ENCODE peak calls at places on chromosome 18, in eight cellular contexts. A is MM.1S; Q is PC-3; X is cardiac muscle cell; G is lower lobe of right lung; L is fibroblast of lung; N is CD8-positive, alpha-beta T cell; F is IMR-90. Z is an unnamed sample.
A peak's percentile ranks its signal among the peaks of the same experiment; 100 is the strongest.

GRCh38 chr18:56124186-56124585 is 514.2 kb downstream of the TXNL1 start:
- DNase-seq in A (no peak), G (no peak), Q (peak; percentile 69), L (peak; percentile 96), X (peak; percentile 23), N (no peak), F (peak; percentile 90), Z (no peak)

GRCh38 chr18:21191596-21192307 is 50.3 kb upstream of the GREB1L start:
- DNase-seq in G (peak; percentile 61), A (no peak), X (peak; percentile 74), F (peak; percentile 55), N (no peak), Q (peak; percentile 65), L (peak; percentile 46), Z (peak; percentile 59)

GRCh38 chr18:31607384-31607783 is 15.7 kb downstream of the TTR start:
- DNase-seq in X (no peak), A (no peak), L (no peak), N (no peak), G (no peak), F (no peak), Q (no peak), Z (no peak)

GRCh38 chr18:39825485-39825884 is 2129.5 kb upstream of the PIK3C3 start:
- DNase-seq in N (no peak), Q (no peak), L (no peak), G (no peak), F (no peak), X (no peak), A (no peak), Z (no peak)

GRCh38 chr18:8942021-8942908 is 160.2 kb upstream of the NDUFV2 start:
- DNase-seq in G (no peak), N (no peak), A (no peak), Q (no peak), X (peak; percentile 17), L (peak; percentile 41), F (no peak), Z (no peak)

GRCh38 chr18:39314595-39314994 is 1749.0 kb upstream of the CELF4 start:
- DNase-seq in L (no peak), X (no peak), Q (no peak), G (no peak), N (no peak), F (no peak), A (no peak), Z (no peak)

GRCh38 chr18:62329676-62330454 is 4.8 kb downstream of the TNFRSF11A start:
- DNase-seq in A (peak; percentile 79), Q (peak; percentile 95), L (peak; percentile 83), X (peak; percentile 63), F (peak; percentile 83), G (no peak), N (no peak), Z (no peak)

GRCh38 chr18:30889582-30890301 is 152.8 kb downstream of the DSC3 start:
- DNase-seq in A (peak; percentile 38), G (no peak), X (peak; percentile 10), L (peak; percentile 23), N (no peak), F (no peak), Q (peak; percentile 60), Z (no peak)

GRCh38 chr18:78949216-78949615 is 30.4 kb upstream of the SALL3 start:
- DNase-seq in G (no peak), A (no peak), L (no peak), Q (no peak), F (no peak), N (no peak), X (no peak), Z (no peak)

GRCh38 chr18:26685438-26686173 is 137.3 kb upstream of the KCTD1 start:
- DNase-seq in A (no peak), F (no peak), Q (no peak), G (no peak), L (no peak), X (no peak), N (no peak), Z (no peak)

GRCh38 chr18:14781671-14782070 is 33.7 kb downstream of the ANKRD30B start:
- DNase-seq in Q (no peak), F (no peak), A (no peak), L (no peak), G (no peak), X (no peak), N (no peak), Z (no peak)

GRCh38 chr18:36650906-36651305 is 177.9 kb downstream of the TPGS2 start:
- DNase-seq in G (no peak), L (no peak), N (no peak), Q (no peak), A (no peak), X (no peak), F (no peak), Z (no peak)

GRCh38 chr18:40159141-40160017 is 1795.7 kb upstream of the PIK3C3 start:
- DNase-seq in F (peak; percentile 40), L (peak; percentile 33), N (no peak), X (peak; percentile 68), A (peak; percentile 51), Q (peak; percentile 41), G (no peak), Z (no peak)

GRCh38 chr18:9333441-9334350 is 877 bp upstream of the TWSG1 start:
- DNase-seq in G (peak; percentile 46), A (no peak), L (no peak), F (no peak), X (no peak), N (peak; percentile 58), Q (no peak), Z (no peak)

GRCh38 chr18:31486165-31486564 is 11.8 kb upstream of the DSG2 start:
- DNase-seq in L (peak; percentile 64), N (no peak), G (no peak), A (no peak), Q (no peak), X (peak; percentile 47), F (no peak), Z (no peak)

GRCh38 chr18:29123706-29124530 is 947.0 kb upstream of the CDH2 start:
- DNase-seq in F (no peak), G (no peak), X (peak; percentile 23), A (peak; percentile 17), Q (no peak), N (no peak), L (no peak), Z (no peak)

GRCh38 chr18:43486462-43486861 is 209.2 kb upstream of the SYT4 start:
- DNase-seq in X (no peak), L (no peak), Q (no peak), G (no peak), A (peak; percentile 15), N (no peak), F (no peak), Z (no peak)

GRCh38 chr18:36456622-36457021 is 159.1 kb downstream of the FHOD3 start:
- DNase-seq in N (no peak), X (no peak), F (no peak), A (no peak), G (no peak), L (no peak), Q (no peak), Z (no peak)

GRCh38 chr18:49572935-49573334 is 11.1 kb downstream of the LIPG start:
- DNase-seq in L (no peak), G (no peak), A (no peak), X (no peak), N (no peak), Q (no peak), F (no peak), Z (no peak)

DNA sequence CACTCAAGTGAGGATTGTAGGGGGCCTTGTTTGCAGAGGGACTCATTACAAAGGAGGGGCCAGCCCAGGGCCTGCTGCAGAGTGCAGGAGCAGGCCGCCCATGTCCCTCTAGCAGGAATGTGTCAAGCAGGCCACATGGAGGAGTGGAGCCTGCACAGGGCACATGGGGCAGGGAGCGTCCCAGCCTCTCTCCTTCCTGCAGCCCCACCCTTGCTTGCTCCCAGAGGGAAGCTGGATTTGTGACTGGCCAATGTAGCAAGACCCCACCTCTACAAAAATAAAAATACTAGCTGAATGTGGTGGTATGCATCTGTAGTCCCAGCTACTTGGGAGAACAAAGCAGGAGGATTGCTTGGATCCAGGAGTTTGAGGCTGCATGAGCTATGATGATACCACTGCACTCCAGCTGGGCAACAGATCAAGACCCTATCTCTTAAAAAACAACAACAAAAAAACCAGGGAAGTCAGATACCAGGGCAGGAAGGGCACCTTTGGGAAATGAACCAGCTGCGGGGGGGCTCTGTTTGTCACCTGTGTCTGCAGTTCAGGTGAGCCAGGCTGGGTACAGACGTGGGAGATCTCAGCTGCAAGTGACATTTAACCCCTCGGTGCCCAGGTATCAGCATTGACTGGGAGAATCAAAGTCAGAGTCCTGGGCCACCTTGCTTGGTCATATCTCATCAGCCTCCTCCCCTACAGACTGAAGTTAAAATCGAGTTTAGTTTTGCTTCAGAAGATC is 27.7 kb downstream of the IMPA2 start:
- DNase-seq in N (no peak), Q (no peak), G (no peak), A (no peak), X (no peak), L (no peak), F (no peak), Z (no peak)
- H3K4me1 ChIP-seq in N (no peaks in the 10 kb centered on the region), Q (peaks cover 31% of the 10 kb centered on the region), G (peaks cover 32% of the 10 kb centered on the region), A (peaks cover 9% of the 10 kb centered on the region), X (peaks cover 8% of the 10 kb centered on the region), L (no peaks in the 10 kb centered on the region), F (peaks cover 7% of the 10 kb centered on the region), Z (peaks cover 16% of the 10 kb centered on the region)

DNA sequence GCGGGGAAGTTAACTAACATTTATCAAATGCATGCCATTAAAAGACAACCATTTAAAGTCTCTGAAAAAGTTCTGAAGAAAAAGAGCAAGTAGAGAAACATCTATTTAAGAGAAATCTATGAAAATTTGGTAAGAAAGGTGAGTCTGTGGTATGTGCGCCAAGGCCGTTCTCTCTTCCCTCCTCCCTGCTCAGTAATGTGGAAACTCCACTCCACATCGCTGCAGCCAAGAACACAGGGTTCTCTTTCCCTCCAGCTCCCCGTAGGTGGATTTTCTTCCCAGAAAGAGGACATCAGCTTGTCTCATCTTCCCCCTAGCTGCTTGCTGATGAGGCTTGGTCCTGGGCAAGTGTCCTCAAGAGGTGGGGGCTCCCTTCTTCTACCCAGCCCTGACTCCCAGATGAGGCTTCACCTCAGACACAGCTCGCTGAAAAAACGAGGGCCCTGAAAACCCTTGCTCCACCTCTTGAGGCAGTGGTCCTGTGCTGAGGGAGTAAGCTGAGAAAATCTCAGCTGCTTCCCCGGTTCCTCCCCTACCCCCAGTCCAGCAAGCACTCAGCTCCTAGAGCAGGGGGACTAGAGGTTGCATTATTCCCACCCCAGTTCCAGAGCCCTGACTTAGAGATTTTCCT is 45.8 kb upstream of the PTPRM start:
- DNase-seq in F (no peak), G (no peak), X (no peak), L (no peak), Q (no peak), N (no peak), A (no peak), Z (no peak)
- TF ChIP-seq CTCF in F (no peak), G (no peak), X (no peak), L (no peak), Q (no peak), N (no peak), A (no peak), Z (no peak)

GRCh38 chr18:46333371-46334199 is 229.4 kb downstream of the HAUS1 start:
- DNase-seq in Q (peak; percentile 46), X (peak; percentile 33), F (no peak), A (peak; percentile 30), N (no peak), G (no peak), L (peak; percentile 29), Z (peak; percentile 60)
- H3K4me3 ChIP-seq in Q (peak overlapping the region; percentile 68), X (peak overlapping the region; percentile 99), F (peak overlapping the region; percentile 6), A (peak overlapping the region; percentile 63), N (no peak overlapping the region), G (peak overlapping the region; percentile 54), L (peak overlapping the region; percentile 30), Z (peak overlapping the region; percentile 75)

DNA sequence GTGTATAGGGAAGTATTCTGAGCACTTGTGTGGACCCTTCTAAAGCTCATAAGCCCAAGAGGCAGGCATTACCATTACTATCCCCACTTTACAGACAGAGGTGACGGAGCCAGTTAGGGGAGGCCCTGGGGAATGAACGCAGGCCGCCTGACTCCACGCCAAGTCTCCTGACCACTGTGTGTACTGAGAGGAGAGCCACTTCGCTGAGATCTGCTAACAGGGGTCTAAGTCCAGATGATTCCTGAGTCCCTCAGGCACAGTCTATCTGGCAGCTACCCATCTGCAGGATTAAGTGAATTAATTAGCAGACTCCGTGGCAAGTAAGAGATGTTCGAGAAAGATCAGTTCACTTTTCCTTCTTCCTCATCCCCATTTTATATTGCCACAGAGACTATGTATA is 13.7 kb downstream of the CYB5A start:
- DNase-seq in A (no peak), F (no peak), N (no peak), L (no peak), G (no peak), X (no peak), Q (no peak), Z (no peak)
- H3K4me1 ChIP-seq in A (no peaks in the 10 kb centered on the region), F (peaks cover 4% of the 10 kb centered on the region), N (peaks cover 11% of the 10 kb centered on the region), L (no peaks in the 10 kb centered on the region), G (peaks cover 89% of the 10 kb centered on the region), X (peaks cover 18% of the 10 kb centered on the region), Q (peaks cover 17% of the 10 kb centered on the region), Z (peaks cover 21% of the 10 kb centered on the region)